ENCODE peak calls at places on chromosomes 16 and 17, in nine cellular contexts. Q is AG04449, M is ovary, N is MM.1S, J is bronchial epithelial cell, B is heart left ventricle, W is heart right ventricle, A is PC-9, I is IMR-90. G is an unnamed sample.

GRCh38 chr17:3989156-3989886 is 25.1 kb upstream of the ATP2A3 start:
- DNase-seq in W (no peak), Q (no peak), N (no peak), J (no peak), I (no peak), M (peak), A (no peak), B (no peak), G (no peak)

GRCh38 chr17:19346351-19347255 is 15.9 kb downstream of the B9D1 start:
- DNase-seq in W (peak), Q (peak), I (peak), A (peak), M (peak), N (no peak), J (peak), B (peak), G (peak)

GRCh38 chr16:82203198-82203597 is 33.2 kb upstream of the MPHOSPH6 start:
- DNase-seq in J (no peak), N (no peak), B (no peak), A (no peak), W (no peak), I (no peak), M (no peak), Q (no peak), G (no peak)

GRCh38 chr17:75514299-75515228 is 773 bp downstream of the CASKIN2 start:
- DNase-seq in N (no peak), J (peak), A (peak), M (peak), I (peak), B (no peak), Q (no peak), W (peak), G (no peak)

GRCh38 chr17:77526259-77526711 is 385.5 kb downstream of the SEC14L1 start:
- DNase-seq in B (no peak), N (no peak), Q (no peak), J (no peak), A (no peak), M (no peak), W (no peak), I (no peak), G (no peak)

GRCh38 chr17:12918132-12918531 is 99.7 kb downstream of the ELAC2 start:
- DNase-seq in A (no peak), Q (no peak), N (no peak), B (no peak), W (no peak), J (peak), M (no peak), I (no peak), G (peak)

GRCh38 chr17:19973146-19973545 is 4.5 kb downstream of the AKAP10 start:
- DNase-seq in N (no peak), J (no peak), A (no peak), B (no peak), W (no peak), I (peak), Q (no peak), M (no peak), G (no peak)

GRCh38 chr17:35079547-35079946 is 16.0 kb upstream of the RFFL start:
- DNase-seq in I (peak), Q (no peak), M (no peak), W (no peak), B (no peak), A (peak), J (peak), N (no peak), G (peak)

GRCh38 chr16:1291576-1291974 is 17.9 kb upstream of the UBE2I start:
- DNase-seq in J (no peak), Q (no peak), A (no peak), N (no peak), M (no peak), B (no peak), I (no peak), W (no peak), G (no peak)

GRCh38 chr16:12113581-12114375 is 137.2 kb downstream of the SNX29 start:
- DNase-seq in W (no peak), B (no peak), Q (no peak), I (no peak), A (no peak), J (no peak), N (no peak), M (no peak), G (no peak)

GRCh38 chr16:17350212-17350611 is 120.5 kb downstream of the XYLT1 start:
- DNase-seq in Q (no peak), B (no peak), J (no peak), A (no peak), I (peak), N (no peak), W (no peak), M (no peak), G (peak)

GRCh38 chr16:17161034-17161433 is 309.7 kb downstream of the XYLT1 start:
- DNase-seq in N (no peak), Q (no peak), M (no peak), W (no peak), I (no peak), A (no peak), B (no peak), J (no peak), G (no peak)

GRCh38 chr17:43753488-43754129 is 5.0 kb downstream of the SOST start:
- DNase-seq in W (no peak), Q (no peak), A (peak), J (peak), M (no peak), N (no peak), I (peak), B (no peak), G (peak)

GRCh38 chr17:40812639-40813038 is 9.8 kb downstream of the KRT10 start:
- DNase-seq in I (no peak), W (no peak), A (no peak), N (no peak), Q (no peak), M (no peak), J (no peak), B (no peak), G (no peak)

GRCh38 chr17:79970576-79971068 is 65.0 kb downstream of the TBC1D16 start:
- DNase-seq in Q (no peak), A (no peak), J (no peak), W (no peak), I (peak), M (no peak), N (peak), B (no peak), G (peak)

GRCh38 chr16:3022208-3022696 is 1.5 kb downstream of the HCFC1R1 start:
- DNase-seq in B (peak), Q (peak), N (no peak), W (peak), J (peak), M (peak), I (peak), A (peak), G (peak)

GRCh38 chr17:38608648-38609047 is 2.9 kb upstream of the SRCIN1 start:
- DNase-seq in B (no peak), N (peak), I (no peak), Q (no peak), W (no peak), M (no peak), J (peak), A (peak), G (no peak)

GRCh38 chr16:59067207-59067606 is 333.1 kb upstream of the GOT2 start:
- DNase-seq in W (no peak), N (no peak), Q (no peak), I (peak), B (peak), A (no peak), M (no peak), J (no peak), G (peak)

GRCh38 chr16:74580828-74581227 is 26.1 kb downstream of the GLG1 start:
- DNase-seq in M (no peak), A (no peak), J (no peak), N (no peak), I (no peak), W (no peak), B (no peak), Q (no peak), G (no peak)

DNA sequence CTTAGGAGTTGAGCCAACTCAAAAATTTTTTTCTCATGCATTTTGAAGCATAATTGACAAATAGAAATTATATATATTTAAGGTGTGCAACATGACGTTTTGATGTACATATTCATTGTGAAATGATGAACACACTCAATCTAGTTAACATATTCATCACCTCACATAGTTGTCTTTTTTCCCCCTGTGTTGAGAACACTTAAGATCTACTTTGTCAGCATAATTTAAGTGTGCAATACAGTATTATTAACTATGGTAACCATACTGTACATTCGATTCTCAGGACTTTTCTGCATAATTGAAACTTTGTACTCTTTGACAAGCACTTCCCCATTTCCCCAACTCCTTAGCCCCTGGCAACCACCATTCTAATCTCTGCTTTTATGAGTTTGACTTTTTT is 192.2 kb upstream of the ZKSCAN2 start:
- DNase-seq in W (no peak), N (no peak), I (no peak), B (no peak), M (no peak), Q (no peak), A (no peak), J (no peak), G (no peak)
- H3K4me3 ChIP-seq in W (no peak), N (no peak), I (no peak), B (no peak), M (no peak), Q (no peak), A (no peak), J (no peak), G (no peak)

GRCh38 chr17:36947922-36948716 is 635 bp upstream of the AATF start:
- DNase-seq in M (no peak), Q (no peak), J (no peak), N (no peak), I (no peak), W (no peak), A (no peak), B (no peak), G (no peak)
- TF ChIP-seq CTCF in M (no peak), Q (no peak), J (no peak), N (no peak), I (no peak), W (no peak), A (no peak), B (no peak), G (no peak)

GRCh38 chr17:42657824-42658588 is 1.1 kb upstream of the TUBG2 start:
- DNase-seq in B (no peak), I (no peak), N (no peak), W (no peak), A (no peak), Q (no peak), J (no peak), M (no peak), G (no peak)
- H3K4me3 ChIP-seq in B (no peak), I (no peak), N (no peak), W (no peak), A (peak), Q (no peak), J (no peak), M (no peak), G (no peak)

GRCh38 chr16:88067530-88068411 is 116.5 kb downstream of the BANP start:
- DNase-seq in I (no peak), N (no peak), W (no peak), A (no peak), J (no peak), B (no peak), M (no peak), Q (no peak), G (no peak)

GRCh38 chr16:88070341-88070740 is 119.1 kb downstream of the BANP start:
- DNase-seq in W (no peak), I (no peak), J (no peak), N (no peak), M (no peak), A (no peak), B (no peak), Q (no peak), G (no peak)

GRCh38 chr16:88069397-88070168 is 118.3 kb downstream of the BANP start:
- DNase-seq in Q (no peak), W (no peak), A (no peak), N (peak), M (no peak), J (no peak), B (no peak), I (no peak), G (no peak)

GRCh38 chr16:88066680-88067529 is 115.7 kb downstream of the BANP start:
- DNase-seq in M (no peak), B (no peak), I (no peak), A (no peak), J (no peak), W (no peak), Q (no peak), N (no peak), G (no peak)

DNA sequence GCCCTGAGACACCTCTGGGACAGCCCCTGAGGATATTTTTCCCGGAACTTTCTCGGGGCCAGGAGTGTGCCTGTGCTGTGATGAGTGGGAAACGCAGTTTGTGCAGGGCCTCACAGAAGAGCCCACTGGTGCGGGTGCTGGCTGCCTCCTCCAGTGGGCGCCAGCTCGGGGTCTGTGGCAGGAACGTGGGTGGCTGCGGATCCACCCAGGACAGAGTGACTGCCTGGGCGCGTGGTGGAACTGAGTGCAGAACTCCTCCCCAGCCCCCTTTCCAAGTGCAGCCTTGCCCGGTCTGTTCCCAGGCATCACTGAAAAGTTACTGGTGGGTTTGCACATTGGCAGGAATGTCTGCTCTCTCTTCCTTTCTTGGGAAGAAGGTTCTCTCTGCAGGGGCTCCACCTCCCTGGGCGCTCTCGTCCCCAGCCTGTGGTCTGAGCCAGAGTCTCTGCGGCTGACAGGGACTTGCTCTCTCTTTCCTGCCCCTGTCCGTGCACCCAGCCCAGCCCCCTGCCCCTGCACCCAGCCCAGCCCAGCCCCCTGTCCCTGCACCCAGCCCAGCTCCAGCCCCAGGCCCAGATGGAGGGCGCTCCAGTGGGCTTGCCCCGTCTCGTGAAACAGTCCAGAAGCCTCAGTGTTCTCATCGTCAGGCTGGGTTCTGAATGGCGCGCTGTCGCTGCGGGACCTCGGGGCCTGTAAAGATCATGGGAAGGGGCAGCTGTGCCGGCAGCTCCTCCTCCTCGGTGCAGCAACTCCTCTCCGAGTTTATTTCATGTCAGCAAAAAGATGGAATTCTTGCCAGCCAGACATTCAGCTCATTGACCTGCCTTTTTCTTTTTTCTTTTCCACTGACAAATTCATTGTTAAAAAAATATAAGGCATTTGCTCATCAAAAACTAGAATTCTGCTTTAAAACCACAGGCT is 117.5 kb downstream of the BANP start:
- DNase-seq in N (no peak), W (no peak), I (no peak), M (no peak), B (no peak), J (no peak), Q (no peak), A (no peak), G (no peak)
- TF ChIP-seq CTCF in N (no peak), W (no peak), I (no peak), M (no peak), B (no peak), J (no peak), Q (no peak), A (no peak), G (no peak)

G was measured in cardiac fibroblast.